ENCODE peak calls at places on chromosomes 7 and 10, in six cellular contexts. J is K562, L is SK-N-SH, F is HepG2, N is GM12878, M is H1. C is an unnamed sample.
A peak's percentile ranks its signal among the peaks of the same experiment; 100 is the strongest.

GRCh38 chr10:104256335-104257080 is 1.8 kb downstream of the GSTO1 start:
- DNase-seq in L (peak; percentile 23), N (no peak), J (no peak), F (peak; percentile 63), M (no peak), C (no peak)

GRCh38 chr10:24849537-24850299 is 102.7 kb downstream of the PRTFDC1 start:
- DNase-seq in J (no peak), F (no peak), M (no peak), L (no peak), N (no peak), C (no peak)

GRCh38 chr10:104648421-104648820 is 7.3 kb downstream of the SORCS3 start:
- DNase-seq in F (no peak), M (no peak), L (no peak), J (no peak), N (no peak), C (no peak)

GRCh38 chr10:3825244-3825643 is 40.2 kb upstream of the KLF6 start:
- DNase-seq in L (no peak), M (no peak), F (peak; percentile 77), J (peak; percentile 48), N (no peak), C (no peak)

GRCh38 chr7:127107601-127108007 is 145.1 kb downstream of the GRM8 start:
- DNase-seq in N (peak; percentile 8), J (peak; percentile 81), M (peak; percentile 75), F (peak; percentile 55), L (peak; percentile 45), C (peak; percentile 51)

GRCh38 chr10:132677905-132678298 is 108.0 kb downstream of the NKX6-2 start:
- DNase-seq in L (no peak), M (no peak), F (no peak), N (no peak), J (no peak), C (no peak)

GRCh38 chr10:51103818-51104217 is 29.5 kb downstream of the PRKG1 start:
- DNase-seq in M (no peak), J (no peak), N (no peak), L (no peak), F (no peak), C (no peak)

GRCh38 chr7:145915679-145916078 is 200.9 kb upstream of the CNTNAP2 start:
- DNase-seq in M (no peak), L (no peak), F (no peak), N (no peak), J (no peak), C (no peak)

GRCh38 chr10:71692598-71693307 is 26.8 kb downstream of the C10orf105 start:
- DNase-seq in L (no peak), F (no peak), J (no peak), M (no peak), N (no peak), C (no peak)

GRCh38 chr7:2109936-2110585 is 122.7 kb downstream of the MAD1L1 start:
- DNase-seq in J (peak; percentile 89), L (no peak), M (no peak), N (peak; percentile 36), F (peak; percentile 70), C (no peak)

GRCh38 chr7:156515911-156516790 is 124.4 kb upstream of the RNF32 start:
- DNase-seq in J (peak; percentile 53), F (peak; percentile 98), N (no peak), L (no peak), M (no peak), C (no peak)

GRCh38 chr7:1940402-1940786 is 270.3 kb downstream of the ELFN1 start:
- DNase-seq in F (no peak), L (no peak), J (peak; percentile 33), N (peak; percentile 55), M (no peak), C (peak; percentile 79)

GRCh38 chr7:84529480-84530205 is 335.1 kb upstream of the SEMA3A start:
- DNase-seq in M (no peak), N (no peak), F (no peak), L (peak; percentile 7), J (no peak), C (no peak)

GRCh38 chr10:78618050-78618449 is 450.7 kb upstream of the ZMIZ1 start:
- DNase-seq in J (no peak), N (no peak), M (no peak), F (no peak), L (no peak), C (no peak)

GRCh38 chr7:27161214-27161720 is 4.1 kb downstream of the HOXA9 start:
- DNase-seq in L (no peak), N (no peak), M (no peak), J (no peak), F (no peak), C (peak; percentile 82)

GRCh38 chr10:19977097-19977521 is 160.9 kb downstream of the PLXDC2 start:
- DNase-seq in N (no peak), L (no peak), F (no peak), M (no peak), J (no peak), C (no peak)

GRCh38 chr10:93420091-93420490 is 62.0 kb downstream of the MYOF start:
- DNase-seq in N (no peak), M (no peak), F (no peak), J (no peak), L (peak; percentile 56), C (no peak)

GRCh38 chr7:151006590-151007300 is 15.9 kb downstream of the NOS3 start:
- DNase-seq in M (no peak), F (no peak), L (no peak), J (no peak), N (no peak), C (no peak)

GRCh38 chr10:18368681-18369080 is 228.5 kb downstream of the CACNB2 start:
- DNase-seq in M (no peak), F (no peak), N (no peak), J (no peak), L (no peak), C (no peak)
- TF ChIP-seq GABPA in M (no peak), F (no peak), N (no peak), J (no peak), L (no peak), C (no peak)

GRCh38 chr7:100429637-100430449 is at the start of gene MEPCE:
- DNase-seq in J (peak; percentile 97), L (peak; percentile 99), F (peak; percentile 96), N (peak; percentile 68), M (peak; percentile 97), C (peak; percentile 87)

GRCh38 chr7:100432621-100433275 is 3.1 kb downstream of the MEPCE start:
- DNase-seq in J (peak; percentile 19), F (no peak), N (no peak), L (no peak), M (no peak), C (no peak)

GRCh38 chr7:100432053-100432452 is 2.4 kb downstream of the MEPCE start:
- DNase-seq in F (no peak), L (no peak), N (no peak), M (no peak), J (peak; percentile 64), C (no peak)

GRCh38 chr7:100430450-100431285 is 1.0 kb downstream of the MEPCE start:
- DNase-seq in L (peak; percentile 59), J (peak; percentile 59), F (no peak), N (no peak), M (no peak), C (no peak)

DNA sequence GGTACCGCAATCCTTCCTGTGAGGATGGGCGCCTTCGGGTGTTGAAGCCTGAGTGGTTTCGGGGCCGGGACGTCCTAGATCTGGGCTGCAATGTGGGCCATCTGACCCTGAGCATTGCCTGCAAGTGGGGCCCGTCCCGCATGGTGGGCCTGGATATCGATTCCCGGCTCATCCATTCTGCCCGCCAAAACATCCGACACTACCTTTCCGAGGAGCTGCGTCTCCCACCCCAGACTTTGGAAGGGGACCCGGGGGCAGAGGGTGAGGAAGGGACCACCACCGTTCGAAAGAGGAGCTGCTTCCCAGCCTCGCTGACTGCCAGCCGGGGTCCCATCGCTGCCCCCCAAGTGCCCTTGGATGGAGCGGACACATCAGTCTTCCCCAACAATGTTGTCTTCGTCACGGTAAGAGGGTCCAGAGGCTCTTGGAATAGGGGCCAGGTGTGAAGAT is 1.7 kb downstream of the MEPCE start:
- DNase-seq in M (no peak), N (no peak), J (no peak), L (no peak), F (no peak), C (no peak)
- H3K4me3 ChIP-seq in M (peak overlapping the region; percentile 5), N (peak overlapping the region; percentile 74), J (peak overlapping the region; percentile 82), L (peak overlapping the region; percentile 78), F (peak overlapping the region; percentile 83), C (peak overlapping the region; percentile 69)

DNA sequence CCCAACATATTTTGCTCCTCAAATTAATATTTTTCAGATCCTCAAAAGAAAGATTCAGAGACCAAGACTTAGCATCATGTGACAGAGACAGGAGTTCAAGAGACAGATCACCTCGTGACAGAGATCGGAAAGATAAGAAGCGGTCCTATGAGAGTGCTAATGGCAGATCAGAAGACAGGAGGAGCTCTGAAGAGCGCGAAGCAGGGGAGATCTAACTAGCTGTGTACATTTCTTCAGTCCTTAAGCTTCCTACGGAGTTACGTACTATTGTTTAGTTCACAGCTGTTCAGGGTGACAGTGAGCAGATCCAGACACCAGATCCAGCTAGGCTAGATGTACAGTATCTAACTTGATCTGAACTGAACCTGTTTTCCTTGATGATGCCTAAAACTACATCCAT is 61.3 kb downstream of the KLRG2 start:
- DNase-seq in F (no peak), L (peak; percentile 77), J (peak; percentile 34), M (no peak), N (no peak), C (no peak)
- TF ChIP-seq POLR2AphosphoS5 in F (no peak), L (no peak), J (no peak), M (no peak), N (no peak), C (no peak)

DNA sequence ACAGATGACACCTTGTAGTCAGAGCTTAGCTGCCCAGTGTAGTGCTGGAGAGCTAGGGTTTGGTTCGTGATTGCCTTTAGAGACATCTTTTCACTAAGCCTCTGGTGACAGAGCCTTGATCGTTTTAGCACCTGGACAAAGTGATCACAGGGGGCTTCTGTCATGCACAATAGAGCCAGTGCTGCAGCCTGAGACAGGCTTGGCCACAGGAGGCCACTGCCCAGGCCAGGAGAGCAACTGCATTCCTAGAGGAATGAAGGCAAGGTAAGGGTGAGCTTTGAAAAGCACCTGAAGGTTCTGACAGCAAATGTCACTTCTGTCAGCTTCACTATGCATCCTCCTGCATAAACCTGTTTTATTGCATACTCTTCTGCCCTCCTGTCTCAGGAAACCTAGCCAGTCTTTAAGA is 122.8 kb downstream of the NPY start:
- DNase-seq in L (no peak), F (no peak), J (no peak), M (no peak), N (no peak), C (no peak)
- TF ChIP-seq GABPA in L (no peak), F (no peak), J (no peak), M (no peak), N (no peak), C (no peak)

GRCh38 chr10:42476101-42476500 is 162.3 kb downstream of the ZNF33B start:
- DNase-seq in F (no peak), M (no peak), J (no peak), N (no peak), L (no peak), C (no peak)
- H3K4me3 ChIP-seq in F (no peak overlapping the region), M (no peak overlapping the region), J (peak overlapping the region; percentile 37), N (no peak overlapping the region), L (peak overlapping the region; percentile 97), C (no peak overlapping the region)

GRCh38 chr10:73494877-73495225 is 973 bp downstream of the PPP3CB start:
- DNase-seq in L (no peak), F (no peak), N (no peak), M (no peak), J (no peak), C (no peak)
- TF ChIP-seq POLR2AphosphoS5 in L (no peak), F (no peak), N (no peak), M (no peak), J (no peak), C (no peak)